ENCODE peak calls at places on chromosomes 2 and 18, in four cellular contexts. One of them, this sample, is unnamed.

GRCh38 chr2:124975658-124976057 is 950.6 kb downstream of the CNTNAP5 start:
- DNase-seq in IMR-90: no peak
- DNase-seq in heart left ventricle: no peak
- DNase-seq in K562: no peak
- DNase-seq in this sample: no peak

GRCh38 chr2:215680605-215681598 is 245.0 kb upstream of the FN1 start:
- DNase-seq in IMR-90: peak
- DNase-seq in heart left ventricle: no peak
- DNase-seq in K562: no peak
- DNase-seq in this sample: no peak

GRCh38 chr2:10654069-10654468 is 35.7 kb downstream of the NOL10 start:
- DNase-seq in IMR-90: peak
- DNase-seq in heart left ventricle: no peak
- DNase-seq in K562: no peak
- DNase-seq in this sample: no peak

GRCh38 chr2:67532325-67532724 is 135.2 kb downstream of the ETAA1 start:
- DNase-seq in IMR-90: no peak
- DNase-seq in heart left ventricle: no peak
- DNase-seq in K562: no peak
- DNase-seq in this sample: no peak

GRCh38 chr2:176126929-176127768 is 2.4 kb upstream of the HOXD8 start:
- DNase-seq in IMR-90: peak
- DNase-seq in heart left ventricle: peak
- DNase-seq in K562: peak
- DNase-seq in this sample: peak

GRCh38 chr18:3380384-3380961 is 69.5 kb upstream of the TGIF1 start:
- DNase-seq in IMR-90: peak
- DNase-seq in heart left ventricle: no peak
- DNase-seq in K562: peak
- DNase-seq in this sample: no peak

GRCh38 chr2:26605195-26605968 is 35.8 kb downstream of the CIB4 start:
- DNase-seq in IMR-90: peak
- DNase-seq in heart left ventricle: no peak
- DNase-seq in K562: peak
- DNase-seq in this sample: peak

GRCh38 chr2:86037795-86038192 is 67.9 kb downstream of the POLR1A start:
- DNase-seq in IMR-90: no peak
- DNase-seq in heart left ventricle: no peak
- DNase-seq in K562: no peak
- DNase-seq in this sample: no peak

GRCh38 chr2:20617892-20618467 is 32.9 kb downstream of the HS1BP3 start:
- DNase-seq in IMR-90: peak
- DNase-seq in heart left ventricle: peak
- DNase-seq in K562: peak
- DNase-seq in this sample: peak

GRCh38 chr2:233059547-233059796 is 670 bp upstream of the INPP5D start:
- DNase-seq in IMR-90: no peak
- DNase-seq in heart left ventricle: no peak
- DNase-seq in K562: no peak
- DNase-seq in this sample: peak

GRCh38 chr2:26477911-26478253 is at the start of gene OTOF:
- DNase-seq in IMR-90: peak
- DNase-seq in heart left ventricle: peak
- DNase-seq in K562: no peak
- DNase-seq in this sample: no peak

GRCh38 chr2:183037660-183038340 is 457 bp downstream of the NCKAP1 start:
- DNase-seq in IMR-90: no peak
- DNase-seq in heart left ventricle: peak
- DNase-seq in K562: peak
- DNase-seq in this sample: peak

GRCh38 chr2:126049461-126049860 is 606.5 kb upstream of the GYPC start:
- DNase-seq in IMR-90: no peak
- DNase-seq in heart left ventricle: no peak
- DNase-seq in K562: no peak
- DNase-seq in this sample: no peak

GRCh38 chr2:237444026-237444425 is 30.1 kb upstream of the COL6A3 start:
- DNase-seq in IMR-90: no peak
- DNase-seq in heart left ventricle: no peak
- DNase-seq in K562: no peak
- DNase-seq in this sample: no peak

GRCh38 chr2:36698978-36699377 is 2.5 kb downstream of the VIT start:
- DNase-seq in IMR-90: no peak
- DNase-seq in heart left ventricle: no peak
- DNase-seq in K562: no peak
- DNase-seq in this sample: peak

GRCh38 chr2:127024769-127025356 is 82.1 kb downstream of the BIN1 start:
- DNase-seq in IMR-90: peak
- DNase-seq in heart left ventricle: no peak
- DNase-seq in K562: no peak
- DNase-seq in this sample: peak

GRCh38 chr2:35298493-35298892 is 1057.1 kb upstream of the CRIM1 start:
- DNase-seq in IMR-90: no peak
- DNase-seq in heart left ventricle: peak
- DNase-seq in K562: no peak
- DNase-seq in this sample: no peak

GRCh38 chr18:58847383-58848071 is 17.1 kb upstream of the ZNF532 start:
- DNase-seq in IMR-90: no peak
- DNase-seq in heart left ventricle: peak
- DNase-seq in K562: no peak
- DNase-seq in this sample: no peak
- H3K4me3 ChIP-seq in IMR-90: no peak
- H3K4me3 ChIP-seq in heart left ventricle: peak
- H3K4me3 ChIP-seq in K562: no peak
- H3K4me3 ChIP-seq in this sample: no peak

GRCh38 chr18:74665905-74666304 is 68.2 kb downstream of the ZNF407 start:
- DNase-seq in IMR-90: no peak
- DNase-seq in heart left ventricle: no peak
- DNase-seq in K562: no peak
- DNase-seq in this sample: no peak

GRCh38 chr18:74665346-74665745 is 67.7 kb downstream of the ZNF407 start:
- DNase-seq in IMR-90: no peak
- DNase-seq in heart left ventricle: no peak
- DNase-seq in K562: no peak
- DNase-seq in this sample: no peak

GRCh38 chr18:74661008-74661407 is 63.3 kb downstream of the ZNF407 start:
- DNase-seq in IMR-90: no peak
- DNase-seq in heart left ventricle: no peak
- DNase-seq in K562: no peak
- DNase-seq in this sample: no peak

GRCh38 chr18:74662622-74663021 is 65.0 kb downstream of the ZNF407 start:
- DNase-seq in IMR-90: no peak
- DNase-seq in heart left ventricle: no peak
- DNase-seq in K562: no peak
- DNase-seq in this sample: no peak

GRCh38 chr18:74661690-74662089 is 64.0 kb downstream of the ZNF407 start:
- DNase-seq in IMR-90: peak
- DNase-seq in heart left ventricle: no peak
- DNase-seq in K562: no peak
- DNase-seq in this sample: no peak
- TF ChIP-seq POLR2A in IMR-90: no peak
- TF ChIP-seq POLR2A in heart left ventricle: no peak
- TF ChIP-seq POLR2A in K562: no peak
- TF ChIP-seq POLR2A in this sample: no peak

DNA sequence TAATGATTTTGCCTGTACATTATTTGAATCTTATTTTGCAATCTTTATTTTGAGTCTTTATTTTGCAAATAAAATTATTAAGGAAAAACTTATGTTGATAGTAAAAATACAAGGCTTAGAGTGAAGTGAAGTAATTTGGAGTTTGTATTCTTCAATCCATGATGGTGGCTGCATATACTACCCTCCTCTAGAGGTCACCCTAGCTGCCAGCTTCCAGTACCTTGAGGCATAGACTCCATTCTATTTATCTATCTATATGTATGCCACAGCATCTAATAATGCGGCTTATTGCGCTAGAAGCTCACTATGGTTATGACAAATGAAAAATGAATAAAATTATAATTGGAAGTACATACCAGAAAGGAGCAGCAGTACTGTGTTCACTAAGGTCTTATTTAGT is 20.3 kb upstream of the HNMT start:
- DNase-seq in IMR-90: no peak
- DNase-seq in heart left ventricle: no peak
- DNase-seq in K562: no peak
- DNase-seq in this sample: no peak
- TF ChIP-seq CTCF in IMR-90: no peak
- TF ChIP-seq CTCF in heart left ventricle: no peak
- TF ChIP-seq CTCF in K562: peak
- TF ChIP-seq CTCF in this sample: no peak

GRCh38 chr18:10524507-10525425 is 1.1 kb upstream of the NAPG start:
- DNase-seq in IMR-90: peak
- DNase-seq in heart left ventricle: no peak
- DNase-seq in K562: no peak
- DNase-seq in this sample: no peak
- H3K4me3 ChIP-seq in IMR-90: peak
- H3K4me3 ChIP-seq in heart left ventricle: no peak
- H3K4me3 ChIP-seq in K562: no peak
- H3K4me3 ChIP-seq in this sample: no peak

DNA sequence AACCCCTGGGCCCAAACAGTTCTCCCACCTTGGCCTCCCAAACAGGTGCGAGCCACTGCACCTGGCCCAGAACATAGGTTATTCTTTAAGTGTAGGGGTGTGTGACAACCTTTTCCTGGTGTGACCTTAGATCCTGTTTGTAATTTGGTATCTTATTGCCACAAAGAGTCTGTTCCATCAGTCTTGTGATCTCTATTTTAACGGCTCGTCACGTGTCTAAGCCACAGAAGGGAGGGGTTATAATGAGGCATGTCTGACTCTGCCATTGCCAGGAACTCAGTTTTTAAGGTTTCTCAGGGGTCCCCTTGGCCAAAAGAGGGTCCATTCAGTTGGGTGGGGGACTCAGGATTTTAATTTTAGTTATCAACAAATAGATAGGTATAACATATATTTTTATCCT is 4.4 kb upstream of the ALS2 start:
- DNase-seq in IMR-90: no peak
- DNase-seq in heart left ventricle: no peak
- DNase-seq in K562: no peak
- DNase-seq in this sample: no peak
- TF ChIP-seq POLR2A in IMR-90: no peak
- TF ChIP-seq POLR2A in heart left ventricle: no peak
- TF ChIP-seq POLR2A in K562: no peak
- TF ChIP-seq POLR2A in this sample: no peak

GRCh38 chr2:213934560-213934959 is 476.3 kb upstream of the VWC2L start:
- DNase-seq in IMR-90: peak
- DNase-seq in heart left ventricle: no peak
- DNase-seq in K562: peak
- DNase-seq in this sample: no peak
- TF ChIP-seq CTCF in IMR-90: peak
- TF ChIP-seq CTCF in heart left ventricle: peak
- TF ChIP-seq CTCF in K562: no peak
- TF ChIP-seq CTCF in this sample: no peak

DNA sequence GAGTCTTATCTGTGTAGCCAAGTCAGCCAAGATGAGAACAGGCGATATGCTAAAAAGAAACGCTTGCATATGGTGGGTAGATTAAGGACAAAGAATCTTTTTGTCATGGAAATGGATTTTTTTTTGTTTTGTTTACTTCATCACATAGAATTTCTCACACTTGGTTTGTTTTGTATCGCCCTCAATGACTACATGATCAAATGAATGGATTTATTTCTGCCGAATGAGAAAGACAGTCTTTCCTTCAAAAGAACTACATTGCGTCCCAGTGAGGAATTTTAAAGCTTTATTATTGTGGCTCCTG is 2.0 kb downstream of the SALL3 start:
- DNase-seq in IMR-90: no peak
- DNase-seq in heart left ventricle: no peak
- DNase-seq in K562: no peak
- DNase-seq in this sample: no peak
- H3K4me3 ChIP-seq in IMR-90: no peak
- H3K4me3 ChIP-seq in heart left ventricle: no peak
- H3K4me3 ChIP-seq in K562: no peak
- H3K4me3 ChIP-seq in this sample: no peak

DNA sequence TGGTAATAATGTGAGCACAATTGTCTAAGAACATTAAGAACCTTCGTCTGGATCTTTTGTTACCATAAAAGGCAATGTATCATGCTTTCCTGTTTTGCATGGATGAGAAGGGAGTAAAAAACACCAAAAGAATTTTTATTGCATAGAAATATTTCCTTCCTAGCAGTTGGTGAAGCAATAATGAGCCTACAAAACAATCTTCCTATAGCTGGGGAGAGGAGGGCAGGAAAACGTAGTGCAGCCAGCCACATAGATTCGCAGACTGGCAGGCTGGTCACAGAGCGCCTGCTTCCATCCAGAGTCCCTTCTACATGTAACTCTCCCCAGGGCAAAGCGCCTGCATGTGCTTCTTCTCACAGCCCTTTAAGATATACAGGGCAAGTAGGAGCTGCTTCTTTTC is 190.4 kb downstream of the BABAM2 start:
- DNase-seq in IMR-90: peak
- DNase-seq in heart left ventricle: no peak
- DNase-seq in K562: no peak
- DNase-seq in this sample: no peak
- TF ChIP-seq POLR2A in IMR-90: no peak
- TF ChIP-seq POLR2A in heart left ventricle: no peak
- TF ChIP-seq POLR2A in K562: no peak
- TF ChIP-seq POLR2A in this sample: no peak